ENCODE peak calls at places on chromosome 17, in six cellular contexts. F is cardiac muscle cell, Q is fibroblast of pulmonary artery, C is foreskin fibroblast, H is astrocyte of the cerebellum, D is thoracic aorta. P is an unnamed sample.

GRCh38 chr17:7133424-7133823 is 18.8 kb upstream of the ASGR2 start:
- DNase-seq in F (peak), Q (no peak), C (no peak), H (no peak), D (no peak), P (no peak)

GRCh38 chr17:12041316-12041715 is 20.6 kb downstream of the MAP2K4 start:
- DNase-seq in F (peak), Q (peak), C (peak), H (peak), D (no peak), P (peak)

GRCh38 chr17:28379814-28380571 is 8.5 kb downstream of the SARM1 start:
- DNase-seq in F (peak), Q (peak), C (no peak), H (no peak), D (no peak), P (no peak)

GRCh38 chr17:2710804-2711607 is 558 bp downstream of the CLUH start:
- DNase-seq in F (no peak), Q (no peak), C (no peak), H (no peak), D (no peak), P (no peak)

GRCh38 chr17:40457369-40457768 is 14.1 kb downstream of the IGFBP4 start:
- DNase-seq in F (no peak), Q (no peak), C (no peak), H (no peak), D (no peak), P (no peak)

GRCh38 chr17:75048396-75048933 is 1.4 kb downstream of the KCTD2 start:
- DNase-seq in F (peak), Q (peak), C (peak), H (no peak), D (peak), P (no peak)

GRCh38 chr17:75749545-75750389 is 15.2 kb downstream of the GALK1 start:
- DNase-seq in F (peak), Q (peak), C (peak), H (peak), D (peak), P (no peak)

GRCh38 chr17:79931517-79932309 is 92.5 kb upstream of the CBX4 start:
- DNase-seq in F (peak), Q (no peak), C (no peak), H (no peak), D (no peak), P (no peak)

GRCh38 chr17:1769826-1770477 is 8.1 kb downstream of the SERPINF1 start:
- DNase-seq in F (no peak), Q (no peak), C (no peak), H (no peak), D (no peak), P (no peak)

GRCh38 chr17:74960739-74961342 is 11.7 kb downstream of the HID1 start:
- DNase-seq in F (peak), Q (peak), C (no peak), H (no peak), D (no peak), P (no peak)

GRCh38 chr17:1999557-2000251 is 25.4 kb downstream of the RTN4RL1 start:
- DNase-seq in F (peak), Q (peak), C (no peak), H (no peak), D (no peak), P (no peak)

GRCh38 chr17:692116-692515 is 22.5 kb downstream of the VPS53 start:
- DNase-seq in F (no peak), Q (peak), C (peak), H (peak), D (no peak), P (no peak)

GRCh38 chr17:36463916-36464764 is 22.3 kb upstream of the ZNHIT3 start:
- DNase-seq in F (peak), Q (peak), C (peak), H (peak), D (no peak), P (peak)

GRCh38 chr17:10415161-10415560 is 6.6 kb downstream of the MYH8 start:
- DNase-seq in F (no peak), Q (no peak), C (no peak), H (no peak), D (no peak), P (no peak)

GRCh38 chr17:31416503-31416923 is 25.0 kb downstream of the RAB11FIP4 start:
- DNase-seq in F (peak), Q (no peak), C (no peak), H (no peak), D (no peak), P (no peak)

GRCh38 chr17:19979917-19980770 is 2.5 kb upstream of the AKAP10 start:
- DNase-seq in F (peak), Q (no peak), C (no peak), H (no peak), D (no peak), P (no peak)

GRCh38 chr17:10087333-10087732 is 111.1 kb downstream of the GAS7 start:
- DNase-seq in F (peak), Q (no peak), C (no peak), H (no peak), D (no peak), P (no peak)

DNA sequence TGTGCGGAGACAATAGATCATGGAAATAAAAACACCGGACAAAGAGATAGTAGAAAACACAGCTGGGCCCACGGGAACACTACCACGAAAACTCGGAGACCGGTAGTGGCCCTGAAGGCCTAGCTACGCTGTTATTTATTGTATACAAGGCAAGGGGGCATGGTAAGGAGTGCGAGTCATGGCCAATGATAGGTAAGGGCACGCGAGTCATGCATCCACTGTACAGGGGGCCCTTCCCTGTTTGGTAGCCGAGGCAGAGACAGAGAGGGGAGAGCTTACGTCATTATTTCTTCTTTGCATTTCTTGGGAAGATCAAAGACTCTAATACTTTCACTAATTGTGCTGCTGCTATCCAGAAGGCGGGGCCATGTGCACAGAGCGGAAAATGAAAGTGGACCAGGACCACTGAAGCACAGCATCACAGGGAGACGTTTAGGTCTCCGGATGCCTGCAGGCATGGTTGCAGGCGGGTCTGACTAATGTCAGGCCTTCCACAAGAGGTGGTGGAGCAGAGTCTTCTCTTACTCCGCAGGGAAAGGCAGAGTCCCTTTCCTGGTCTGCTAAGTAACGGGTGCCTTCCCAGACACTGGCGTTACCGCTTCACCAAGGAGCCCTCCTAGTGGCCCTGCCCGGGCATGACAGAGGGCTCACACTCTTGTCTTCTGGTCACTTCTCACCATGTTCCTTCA is 74.4 kb upstream of the ARL4D start:
- DNase-seq in F (no peak), Q (no peak), C (no peak), H (no peak), D (no peak), P (no peak)
- H3K4me3 ChIP-seq in F (no peak), Q (no peak), C (no peak), H (no peak), D (no peak), P (no peak)

DNA sequence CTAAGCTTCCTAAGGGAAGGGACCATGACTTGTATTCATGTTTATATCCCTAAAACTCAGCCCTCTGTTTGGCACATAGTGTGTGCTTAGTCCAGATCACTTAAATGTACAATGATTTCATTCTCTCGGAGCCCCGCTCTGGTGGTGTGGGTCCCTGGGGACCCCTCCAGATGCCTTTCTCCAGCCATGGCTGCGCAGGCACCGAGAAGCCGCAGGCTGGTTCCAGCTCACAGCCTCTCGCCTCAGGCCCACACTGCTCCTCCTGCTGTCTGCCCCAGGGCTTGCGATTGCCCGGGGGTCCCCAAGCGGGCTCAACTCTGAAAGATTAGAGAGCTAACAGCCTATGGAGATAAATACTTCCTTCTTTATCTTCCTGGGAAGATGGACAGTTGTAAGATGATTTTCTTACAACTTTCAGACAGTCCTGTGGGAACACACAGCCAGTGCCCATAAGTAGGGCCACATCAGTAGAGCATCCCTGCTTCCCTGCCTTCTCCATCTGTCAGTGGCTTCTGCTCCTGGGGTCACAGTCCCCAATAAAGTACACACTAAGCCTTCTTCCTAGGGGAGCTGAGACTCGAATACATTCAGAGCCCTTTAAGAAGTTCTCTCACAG is 66.2 kb downstream of the CENPV start:
- DNase-seq in F (peak), Q (peak), C (no peak), H (no peak), D (no peak), P (no peak)
- TF ChIP-seq CTCF in F (peak), Q (peak), C (peak), H (peak), D (no peak), P (no peak)

DNA sequence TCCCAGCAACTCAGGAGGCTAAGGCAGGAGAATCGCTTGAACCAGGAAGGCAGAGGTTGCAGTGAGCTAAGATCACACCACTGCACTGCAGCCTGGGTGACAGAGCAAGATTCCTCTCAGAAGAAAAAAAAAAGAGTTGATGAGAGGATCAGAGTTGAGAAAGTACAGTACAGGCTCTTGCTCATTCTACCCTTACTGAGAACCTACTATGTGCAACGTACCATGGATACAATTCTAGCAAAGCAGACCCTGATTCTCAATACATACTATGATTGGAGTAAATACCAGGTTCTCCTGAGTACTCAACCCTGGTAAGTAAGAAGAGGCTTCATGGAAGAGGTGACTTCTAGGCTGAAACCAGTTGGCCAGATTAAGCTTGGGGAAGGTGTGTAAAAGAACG is 1.2 kb downstream of the RFFL start:
- DNase-seq in F (no peak), Q (no peak), C (no peak), H (no peak), D (no peak), P (no peak)
- H3K4me3 ChIP-seq in F (no peak), Q (no peak), C (no peak), H (no peak), D (no peak), P (no peak)

GRCh38 chr17:60602385-60602742 is 2.4 kb downstream of the PPM1D start:
- DNase-seq in F (peak), Q (no peak), C (no peak), H (no peak), D (no peak), P (no peak)

GRCh38 chr17:60600490-60601431 is 768 bp downstream of the PPM1D start:
- DNase-seq in F (peak), Q (peak), C (peak), H (peak), D (peak), P (peak)

GRCh38 chr17:60599620-60600489 is at the start of gene PPM1D:
- DNase-seq in F (peak), Q (peak), C (peak), H (peak), D (peak), P (peak)

GRCh38 chr17:60602871-60603270 is 2.9 kb downstream of the PPM1D start:
- DNase-seq in F (no peak), Q (no peak), C (no peak), H (no peak), D (no peak), P (no peak)

DNA sequence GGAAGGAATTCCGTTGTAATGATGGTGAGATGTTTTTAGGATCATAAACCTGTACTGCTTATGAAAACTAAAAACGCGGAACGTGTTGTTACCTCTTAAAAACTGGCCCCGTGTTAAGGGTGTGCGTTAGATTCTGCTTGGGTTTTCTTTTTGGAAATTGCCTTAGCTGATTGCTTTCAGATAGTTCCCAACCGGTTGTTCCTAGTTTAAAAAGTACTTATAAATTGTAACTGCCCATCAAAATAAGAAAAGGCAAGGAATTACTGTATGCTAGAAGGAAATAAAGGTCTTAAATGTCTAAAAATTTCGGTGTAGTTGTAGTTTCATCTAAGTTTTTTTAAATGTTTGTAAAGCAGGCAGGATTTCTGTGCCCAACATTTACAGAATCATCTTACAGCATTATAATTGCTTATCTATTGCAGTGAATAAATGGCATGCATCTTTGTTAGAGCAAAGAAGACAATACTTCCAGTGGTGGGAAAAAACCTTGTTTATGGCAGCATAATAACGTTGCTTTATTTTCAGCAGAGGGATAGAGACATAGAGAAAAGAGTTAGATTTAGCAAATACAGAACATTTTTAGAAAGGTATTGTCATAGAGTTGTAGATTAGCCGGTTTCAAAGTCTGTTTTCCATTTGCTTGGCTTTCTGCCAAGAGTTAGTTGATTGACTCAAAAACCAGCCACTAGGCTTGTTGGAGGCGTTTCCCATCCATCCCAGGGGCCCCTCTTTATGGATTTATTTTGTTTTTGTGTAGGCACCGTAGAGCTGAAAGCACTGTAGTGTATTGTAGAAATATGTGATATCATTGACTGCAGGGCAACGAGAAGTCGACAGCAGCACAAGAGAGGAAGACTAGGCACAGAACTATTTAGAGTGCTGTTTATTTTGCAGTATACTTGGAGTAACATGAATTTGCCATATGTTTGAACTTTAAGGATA is 1.7 kb downstream of the PPM1D start:
- DNase-seq in F (peak), Q (peak), C (peak), H (peak), D (no peak), P (peak)
- TF ChIP-seq CTCF in F (no peak), Q (no peak), C (no peak), H (no peak), D (peak), P (no peak)

GRCh38 chr17:72502111-72502939 is 381.5 kb downstream of the SOX9 start:
- DNase-seq in F (peak), Q (peak), C (peak), H (no peak), D (no peak), P (no peak)
- H3K4me3 ChIP-seq in F (no peak), Q (no peak), C (peak), H (no peak), D (peak), P (no peak)

GRCh38 chr17:16215965-16216316 is 607 bp upstream of the NCOR1 start:
- DNase-seq in F (no peak), Q (no peak), C (peak), H (no peak), D (no peak), P (no peak)

GRCh38 chr17:16215002-16215272 is 397 bp downstream of the NCOR1 start:
- DNase-seq in F (peak), Q (peak), C (no peak), H (no peak), D (no peak), P (no peak)

GRCh38 chr17:16214190-16215001 is 938 bp downstream of the NCOR1 start:
- DNase-seq in F (no peak), Q (no peak), C (no peak), H (no peak), D (no peak), P (no peak)

GRCh38 chr17:16217002-16217635 is at the start of gene PIGL:
- DNase-seq in F (peak), Q (peak), C (peak), H (peak), D (peak), P (peak)

GRCh38 chr17:16215273-16215964 is at the start of gene NCOR1:
- DNase-seq in F (peak), Q (peak), C (peak), H (peak), D (peak), P (peak)
- TF ChIP-seq CTCF in F (peak), Q (peak), C (peak), H (peak), D (no peak), P (peak)

DNA sequence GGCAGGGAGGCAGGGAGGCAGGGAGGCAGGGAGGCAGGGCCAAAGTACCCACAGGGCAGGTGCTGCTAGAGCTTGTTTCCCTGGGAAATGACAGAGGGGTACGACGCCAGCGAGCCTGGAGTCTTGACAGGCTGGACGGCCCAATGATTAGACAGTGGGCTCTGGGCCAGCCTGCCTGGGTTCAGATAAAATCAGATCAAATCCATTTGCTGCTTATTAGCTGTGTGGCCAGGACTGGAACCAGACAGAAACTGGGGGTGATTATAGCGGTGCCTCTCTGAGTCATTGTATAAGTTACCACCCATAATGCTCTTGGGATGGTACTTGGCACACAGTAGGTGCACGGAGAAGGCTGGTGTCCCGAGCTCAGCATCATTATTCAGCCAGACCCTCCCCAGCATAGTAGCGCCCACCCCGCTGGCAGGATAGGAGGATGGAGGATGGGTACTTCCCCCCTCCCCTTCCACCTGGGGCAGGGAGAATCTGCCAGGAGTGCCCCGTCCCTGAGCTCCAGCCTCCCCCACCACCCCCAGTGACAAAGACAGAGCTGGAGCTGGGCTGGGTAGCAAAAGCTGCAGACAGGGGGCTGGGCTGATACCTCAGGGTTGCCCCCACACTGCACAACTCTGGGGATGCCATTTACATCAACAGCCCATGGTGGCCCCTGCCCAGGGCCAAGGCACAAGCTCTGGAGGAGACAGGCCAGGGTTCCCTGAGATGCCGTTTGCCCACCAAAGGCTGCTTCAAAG is 77.6 kb upstream of the TNRC6C start:
- DNase-seq in F (no peak), Q (no peak), C (no peak), H (no peak), D (no peak), P (no peak)
- H3K4me3 ChIP-seq in F (no peak), Q (no peak), C (no peak), H (no peak), D (peak), P (no peak)

DNA sequence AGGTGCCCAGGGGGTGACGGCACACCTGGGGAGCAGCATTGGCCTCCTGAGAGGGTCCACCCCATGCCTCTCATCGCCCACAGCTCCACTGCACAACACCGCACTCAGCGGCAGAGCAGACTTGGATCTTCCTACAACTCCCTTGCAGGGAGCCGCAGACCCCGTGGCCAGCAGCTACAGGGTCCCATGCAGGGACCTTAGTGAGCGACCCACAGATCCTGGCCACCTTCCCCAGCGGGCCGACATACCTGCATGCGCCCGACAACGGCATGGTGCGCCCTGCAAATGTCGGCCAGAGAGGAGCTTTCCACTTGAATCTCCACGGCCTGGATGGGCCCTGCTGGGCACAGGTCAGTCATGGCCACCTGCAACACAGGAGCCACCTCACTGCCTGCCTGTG is 8.4 kb downstream of the FAAP100 start:
- DNase-seq in F (no peak), Q (no peak), C (no peak), H (no peak), D (no peak), P (no peak)
- TF ChIP-seq CTCF in F (no peak), Q (no peak), C (no peak), H (no peak), D (no peak), P (no peak)

DNA sequence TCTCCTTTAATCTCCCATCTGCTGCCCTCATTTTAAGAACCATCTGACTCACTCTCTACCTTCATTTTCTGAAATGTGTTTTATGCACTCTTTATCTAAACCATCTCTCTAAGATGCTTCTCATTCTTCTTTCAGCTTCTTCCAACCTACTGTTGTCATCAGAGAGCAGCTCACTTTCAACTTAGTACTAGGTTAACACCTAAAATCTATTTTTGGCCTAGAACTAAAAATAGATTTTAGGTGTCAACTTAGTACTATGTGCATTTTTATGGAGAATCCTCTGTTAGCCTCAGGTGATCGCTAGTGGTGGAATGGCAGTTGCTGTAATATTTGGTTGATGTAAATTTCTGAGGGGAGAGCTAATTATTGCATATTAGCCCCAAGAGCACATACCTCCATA is 277.1 kb downstream of the KCNJ2 start:
- DNase-seq in F (no peak), Q (no peak), C (no peak), H (no peak), D (no peak), P (no peak)
- H3K4me3 ChIP-seq in F (no peak), Q (no peak), C (no peak), H (no peak), D (no peak), P (no peak)